ENCODE peak calls at places on chromosomes 11 and 22, in seven cellular contexts. One of them, this sample, is unnamed. For H3K36me3, the result is how much of the 10 kb centered on the place peaks cover.

GRCh38 chr11:46237248-46238077 is 40.0 kb upstream of the CREB3L1 start:
- DNase-seq in esophagus squamous epithelium: no peak
- DNase-seq in OCI-LY7: no peak
- DNase-seq in left ventricle myocardium inferior: peak
- DNase-seq in psoas muscle: peak
- DNase-seq in fibroblast of lung: peak
- DNase-seq in thyroid gland: peak
- DNase-seq in this sample: peak

GRCh38 chr11:16299390-16299789 is 57.0 kb downstream of the SOX6 start:
- DNase-seq in thyroid gland: no peak
- DNase-seq in fibroblast of lung: no peak
- DNase-seq in OCI-LY7: no peak
- DNase-seq in esophagus squamous epithelium: no peak
- DNase-seq in left ventricle myocardium inferior: no peak
- DNase-seq in psoas muscle: no peak
- DNase-seq in this sample: no peak

GRCh38 chr11:3103076-3103475 is 45.9 kb upstream of the CARS1 start:
- DNase-seq in left ventricle myocardium inferior: no peak
- DNase-seq in fibroblast of lung: no peak
- DNase-seq in OCI-LY7: no peak
- DNase-seq in thyroid gland: no peak
- DNase-seq in psoas muscle: peak
- DNase-seq in esophagus squamous epithelium: no peak
- DNase-seq in this sample: no peak

GRCh38 chr11:95443386-95443785 is 212.4 kb upstream of the SESN3 start:
- DNase-seq in OCI-LY7: peak
- DNase-seq in psoas muscle: no peak
- DNase-seq in fibroblast of lung: no peak
- DNase-seq in thyroid gland: no peak
- DNase-seq in left ventricle myocardium inferior: no peak
- DNase-seq in esophagus squamous epithelium: no peak
- DNase-seq in this sample: no peak

GRCh38 chr22:28375761-28376534 is 303.7 kb downstream of the TTC28 start:
- DNase-seq in esophagus squamous epithelium: no peak
- DNase-seq in psoas muscle: no peak
- DNase-seq in fibroblast of lung: peak
- DNase-seq in OCI-LY7: no peak
- DNase-seq in thyroid gland: no peak
- DNase-seq in left ventricle myocardium inferior: no peak
- DNase-seq in this sample: no peak

GRCh38 chr11:16603245-16603644 is 135.2 kb upstream of the C11orf58 start:
- DNase-seq in OCI-LY7: no peak
- DNase-seq in fibroblast of lung: no peak
- DNase-seq in esophagus squamous epithelium: no peak
- DNase-seq in left ventricle myocardium inferior: no peak
- DNase-seq in thyroid gland: no peak
- DNase-seq in psoas muscle: peak
- DNase-seq in this sample: no peak

GRCh38 chr11:111735262-111736116 is 30.7 kb downstream of the PPP2R1B start:
- DNase-seq in left ventricle myocardium inferior: peak
- DNase-seq in psoas muscle: peak
- DNase-seq in OCI-LY7: no peak
- DNase-seq in thyroid gland: peak
- DNase-seq in fibroblast of lung: peak
- DNase-seq in esophagus squamous epithelium: no peak
- DNase-seq in this sample: peak

GRCh38 chr11:132992838-132993680 is 539.2 kb downstream of the OPCML start:
- DNase-seq in OCI-LY7: no peak
- DNase-seq in esophagus squamous epithelium: no peak
- DNase-seq in left ventricle myocardium inferior: no peak
- DNase-seq in thyroid gland: no peak
- DNase-seq in psoas muscle: no peak
- DNase-seq in fibroblast of lung: peak
- DNase-seq in this sample: no peak

GRCh38 chr11:7279676-7280075 is 28.0 kb downstream of the SYT9 start:
- DNase-seq in left ventricle myocardium inferior: no peak
- DNase-seq in psoas muscle: no peak
- DNase-seq in thyroid gland: no peak
- DNase-seq in OCI-LY7: no peak
- DNase-seq in esophagus squamous epithelium: no peak
- DNase-seq in fibroblast of lung: no peak
- DNase-seq in this sample: no peak

GRCh38 chr22:50302564-50302963 is 4.9 kb downstream of the PLXNB2 start:
- DNase-seq in thyroid gland: peak
- DNase-seq in fibroblast of lung: no peak
- DNase-seq in psoas muscle: no peak
- DNase-seq in OCI-LY7: no peak
- DNase-seq in left ventricle myocardium inferior: no peak
- DNase-seq in esophagus squamous epithelium: no peak
- DNase-seq in this sample: no peak

GRCh38 chr22:50185384-50186087 is at the start of gene TRABD:
- DNase-seq in fibroblast of lung: peak
- DNase-seq in OCI-LY7: peak
- DNase-seq in psoas muscle: peak
- DNase-seq in esophagus squamous epithelium: no peak
- DNase-seq in thyroid gland: peak
- DNase-seq in left ventricle myocardium inferior: peak
- DNase-seq in this sample: peak

GRCh38 chr11:2940166-2940929 is 11.1 kb upstream of the PHLDA2 start:
- DNase-seq in psoas muscle: peak
- DNase-seq in fibroblast of lung: no peak
- DNase-seq in thyroid gland: peak
- DNase-seq in OCI-LY7: no peak
- DNase-seq in esophagus squamous epithelium: no peak
- DNase-seq in left ventricle myocardium inferior: peak
- DNase-seq in this sample: peak

GRCh38 chr22:27986937-27987336 is 67.9 kb upstream of the PITPNB start:
- DNase-seq in psoas muscle: no peak
- DNase-seq in esophagus squamous epithelium: no peak
- DNase-seq in thyroid gland: no peak
- DNase-seq in left ventricle myocardium inferior: no peak
- DNase-seq in fibroblast of lung: no peak
- DNase-seq in OCI-LY7: no peak
- DNase-seq in this sample: no peak

GRCh38 chr22:27624705-27625104 is 176.9 kb downstream of the MN1 start:
- DNase-seq in fibroblast of lung: peak
- DNase-seq in OCI-LY7: no peak
- DNase-seq in thyroid gland: no peak
- DNase-seq in esophagus squamous epithelium: no peak
- DNase-seq in psoas muscle: no peak
- DNase-seq in left ventricle myocardium inferior: no peak
- DNase-seq in this sample: no peak

GRCh38 chr22:20455709-20456063 is 18.1 kb upstream of the SCARF2 start:
- DNase-seq in psoas muscle: no peak
- DNase-seq in left ventricle myocardium inferior: no peak
- DNase-seq in fibroblast of lung: peak
- DNase-seq in esophagus squamous epithelium: no peak
- DNase-seq in thyroid gland: no peak
- DNase-seq in OCI-LY7: no peak
- DNase-seq in this sample: no peak

GRCh38 chr11:34721646-34722045 is 100.8 kb downstream of the EHF start:
- DNase-seq in fibroblast of lung: peak
- DNase-seq in thyroid gland: no peak
- DNase-seq in left ventricle myocardium inferior: no peak
- DNase-seq in psoas muscle: no peak
- DNase-seq in esophagus squamous epithelium: no peak
- DNase-seq in OCI-LY7: no peak
- DNase-seq in this sample: no peak

GRCh38 chr22:48394787-48395620 is 1432.7 kb downstream of the BRD1 start:
- DNase-seq in OCI-LY7: no peak
- DNase-seq in left ventricle myocardium inferior: no peak
- DNase-seq in esophagus squamous epithelium: no peak
- DNase-seq in thyroid gland: no peak
- DNase-seq in fibroblast of lung: no peak
- DNase-seq in psoas muscle: no peak
- DNase-seq in this sample: no peak

GRCh38 chr11:134338654-134339053 is 6.9 kb downstream of the GLB1L2 start:
- DNase-seq in left ventricle myocardium inferior: no peak
- DNase-seq in thyroid gland: no peak
- DNase-seq in esophagus squamous epithelium: no peak
- DNase-seq in fibroblast of lung: no peak
- DNase-seq in OCI-LY7: no peak
- DNase-seq in psoas muscle: no peak
- DNase-seq in this sample: no peak

GRCh38 chr11:74849525-74850391 is 99.1 kb downstream of the XRRA1 start:
- DNase-seq in esophagus squamous epithelium: no peak
- DNase-seq in fibroblast of lung: peak
- DNase-seq in left ventricle myocardium inferior: no peak
- DNase-seq in psoas muscle: peak
- DNase-seq in thyroid gland: no peak
- DNase-seq in OCI-LY7: peak
- DNase-seq in this sample: no peak

GRCh38 chr11:69912161-69912910 is 93.1 kb upstream of the FGF3 start:
- DNase-seq in psoas muscle: peak
- DNase-seq in left ventricle myocardium inferior: peak
- DNase-seq in esophagus squamous epithelium: no peak
- DNase-seq in fibroblast of lung: no peak
- DNase-seq in OCI-LY7: no peak
- DNase-seq in thyroid gland: no peak
- DNase-seq in this sample: no peak

GRCh38 chr11:103433380-103433779 is 324.2 kb downstream of the DYNC2H1 start:
- DNase-seq in thyroid gland: no peak
- DNase-seq in OCI-LY7: no peak
- DNase-seq in esophagus squamous epithelium: no peak
- DNase-seq in fibroblast of lung: peak
- DNase-seq in left ventricle myocardium inferior: no peak
- DNase-seq in psoas muscle: no peak
- DNase-seq in this sample: no peak

GRCh38 chr11:57698843-57699365 is 13.1 kb downstream of the MED19 start:
- DNase-seq in esophagus squamous epithelium: no peak
- DNase-seq in left ventricle myocardium inferior: no peak
- DNase-seq in fibroblast of lung: no peak
- DNase-seq in OCI-LY7: no peak
- DNase-seq in thyroid gland: no peak
- DNase-seq in psoas muscle: no peak
- DNase-seq in this sample: no peak
- H3K36me3 ChIP-seq in esophagus squamous epithelium: half or more
- H3K36me3 ChIP-seq in left ventricle myocardium inferior: half or more
- H3K36me3 ChIP-seq in fibroblast of lung: under half
- H3K36me3 ChIP-seq in OCI-LY7: half or more
- H3K36me3 ChIP-seq in thyroid gland: half or more
- H3K36me3 ChIP-seq in psoas muscle: half or more
- H3K36me3 ChIP-seq in this sample: half or more

GRCh38 chr22:42236268-42236667 is 34.2 kb downstream of the TCF20 start:
- DNase-seq in OCI-LY7: no peak
- DNase-seq in esophagus squamous epithelium: no peak
- DNase-seq in left ventricle myocardium inferior: no peak
- DNase-seq in thyroid gland: no peak
- DNase-seq in fibroblast of lung: no peak
- DNase-seq in psoas muscle: no peak
- DNase-seq in this sample: no peak
- TF ChIP-seq CTCF in OCI-LY7: no peak
- TF ChIP-seq CTCF in esophagus squamous epithelium: no peak
- TF ChIP-seq CTCF in left ventricle myocardium inferior: no peak
- TF ChIP-seq CTCF in thyroid gland: no peak
- TF ChIP-seq CTCF in fibroblast of lung: no peak
- TF ChIP-seq CTCF in psoas muscle: no peak
- TF ChIP-seq CTCF in this sample: no peak

GRCh38 chr11:64769283-64769682 is 9.1 kb downstream of the SF1 start:
- DNase-seq in psoas muscle: no peak
- DNase-seq in esophagus squamous epithelium: no peak
- DNase-seq in thyroid gland: no peak
- DNase-seq in fibroblast of lung: no peak
- DNase-seq in OCI-LY7: no peak
- DNase-seq in left ventricle myocardium inferior: no peak
- DNase-seq in this sample: no peak

GRCh38 chr11:64771861-64772260 is 6.5 kb downstream of the SF1 start:
- DNase-seq in thyroid gland: no peak
- DNase-seq in OCI-LY7: peak
- DNase-seq in fibroblast of lung: no peak
- DNase-seq in psoas muscle: no peak
- DNase-seq in esophagus squamous epithelium: no peak
- DNase-seq in left ventricle myocardium inferior: no peak
- DNase-seq in this sample: no peak

GRCh38 chr11:64768300-64768694 is 8.5 kb upstream of the PYGM start:
- DNase-seq in esophagus squamous epithelium: no peak
- DNase-seq in psoas muscle: no peak
- DNase-seq in thyroid gland: no peak
- DNase-seq in left ventricle myocardium inferior: no peak
- DNase-seq in OCI-LY7: no peak
- DNase-seq in fibroblast of lung: no peak
- DNase-seq in this sample: no peak

GRCh38 chr11:64772318-64773018 is 5.9 kb downstream of the SF1 start:
- DNase-seq in psoas muscle: no peak
- DNase-seq in esophagus squamous epithelium: no peak
- DNase-seq in thyroid gland: no peak
- DNase-seq in fibroblast of lung: no peak
- DNase-seq in left ventricle myocardium inferior: no peak
- DNase-seq in OCI-LY7: peak
- DNase-seq in this sample: no peak

DNA sequence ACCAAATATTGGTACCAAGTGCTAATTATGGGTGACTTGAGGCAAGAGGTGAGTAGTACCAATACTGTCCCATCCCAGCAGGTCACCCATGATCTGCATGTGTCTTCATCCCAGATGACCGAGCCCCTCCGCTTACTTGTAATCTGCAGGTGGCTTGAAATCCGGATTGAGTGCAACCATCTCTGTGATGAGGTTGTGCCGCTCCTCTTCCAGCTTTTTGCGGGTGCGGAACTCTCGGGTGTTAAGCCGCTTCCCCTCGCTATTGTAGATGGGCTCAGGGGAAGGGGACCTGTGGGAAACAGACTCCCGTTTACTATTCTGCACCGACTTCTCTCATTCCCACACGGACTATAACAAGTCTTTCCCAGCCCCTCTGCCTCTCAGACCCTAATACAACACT is 8.2 kb downstream of the SF1 start:
- DNase-seq in esophagus squamous epithelium: no peak
- DNase-seq in thyroid gland: no peak
- DNase-seq in fibroblast of lung: no peak
- DNase-seq in left ventricle myocardium inferior: no peak
- DNase-seq in psoas muscle: peak
- DNase-seq in OCI-LY7: no peak
- DNase-seq in this sample: no peak
- H3K36me3 ChIP-seq in esophagus squamous epithelium: half or more
- H3K36me3 ChIP-seq in thyroid gland: half or more
- H3K36me3 ChIP-seq in fibroblast of lung: half or more
- H3K36me3 ChIP-seq in left ventricle myocardium inferior: half or more
- H3K36me3 ChIP-seq in psoas muscle: half or more
- H3K36me3 ChIP-seq in OCI-LY7: half or more
- H3K36me3 ChIP-seq in this sample: half or more

GRCh38 chr11:66365166-66365565 is 6.4 kb downstream of the SLC29A2 start:
- DNase-seq in thyroid gland: no peak
- DNase-seq in fibroblast of lung: no peak
- DNase-seq in psoas muscle: peak
- DNase-seq in esophagus squamous epithelium: no peak
- DNase-seq in left ventricle myocardium inferior: no peak
- DNase-seq in OCI-LY7: no peak
- DNase-seq in this sample: no peak

GRCh38 chr11:66363187-66363601 is 8.4 kb downstream of the SLC29A2 start:
- DNase-seq in left ventricle myocardium inferior: no peak
- DNase-seq in esophagus squamous epithelium: no peak
- DNase-seq in OCI-LY7: no peak
- DNase-seq in psoas muscle: peak
- DNase-seq in thyroid gland: peak
- DNase-seq in fibroblast of lung: no peak
- DNase-seq in this sample: no peak

GRCh38 chr11:66365711-66366619 is 5.6 kb downstream of the SLC29A2 start:
- DNase-seq in esophagus squamous epithelium: no peak
- DNase-seq in left ventricle myocardium inferior: no peak
- DNase-seq in thyroid gland: no peak
- DNase-seq in fibroblast of lung: no peak
- DNase-seq in psoas muscle: peak
- DNase-seq in OCI-LY7: no peak
- DNase-seq in this sample: no peak

GRCh38 chr11:66362481-66363147 is 8.9 kb downstream of the SLC29A2 start:
- DNase-seq in left ventricle myocardium inferior: no peak
- DNase-seq in psoas muscle: peak
- DNase-seq in thyroid gland: no peak
- DNase-seq in fibroblast of lung: no peak
- DNase-seq in esophagus squamous epithelium: no peak
- DNase-seq in OCI-LY7: no peak
- DNase-seq in this sample: no peak

GRCh38 chr11:66363805-66364535 is 7.6 kb downstream of the SLC29A2 start:
- DNase-seq in OCI-LY7: peak
- DNase-seq in psoas muscle: peak
- DNase-seq in esophagus squamous epithelium: no peak
- DNase-seq in fibroblast of lung: no peak
- DNase-seq in thyroid gland: peak
- DNase-seq in left ventricle myocardium inferior: no peak
- DNase-seq in this sample: peak
- TF ChIP-seq CTCF in OCI-LY7: peak
- TF ChIP-seq CTCF in psoas muscle: peak
- TF ChIP-seq CTCF in esophagus squamous epithelium: peak
- TF ChIP-seq CTCF in fibroblast of lung: peak
- TF ChIP-seq CTCF in thyroid gland: peak
- TF ChIP-seq CTCF in left ventricle myocardium inferior: peak
- TF ChIP-seq CTCF in this sample: peak

This sample was measured in colonic mucosa.